ENCODE peak calls at places on chromosomes 5 and 9, in four cellular contexts. Z is osteocyte, X is brain microvascular endothelial cell, A is caudate nucleus. S is an unnamed sample.

GRCh38 chr5:170377027-170377426 is 12.1 kb downstream of the KCNMB1 start:
- DNase-seq in Z (no peak), X (no peak), A (no peak), S (no peak)

GRCh38 chr5:73303139-73304079 is 130.4 kb downstream of the TMEM174 start:
- DNase-seq in Z (no peak), X (no peak), A (no peak), S (no peak)

GRCh38 chr9:119268985-119269384 is 100.2 kb downstream of the BRINP1 start:
- DNase-seq in Z (no peak), X (no peak), A (no peak), S (no peak)

GRCh38 chr9:127492616-127493015 is 41.3 kb downstream of the LRSAM1 start:
- DNase-seq in Z (no peak), X (no peak), A (no peak), S (no peak)

GRCh38 chr9:123622696-123623095 is 266.7 kb downstream of the CRB2 start:
- DNase-seq in Z (no peak), X (no peak), A (no peak), S (no peak)

GRCh38 chr5:53118879-53119278 is 9.3 kb upstream of the MOCS2 start:
- DNase-seq in Z (no peak), X (no peak), A (no peak), S (no peak)

GRCh38 chr5:17340363-17340762 is 122.9 kb downstream of the BASP1 start:
- DNase-seq in Z (no peak), X (no peak), A (no peak), S (no peak)

GRCh38 chr5:8114597-8115266 is 245.8 kb downstream of the MTRR start:
- DNase-seq in Z (no peak), X (no peak), A (no peak), S (no peak)

GRCh38 chr9:34318163-34318790 is 10.8 kb downstream of the KIF24 start:
- DNase-seq in Z (no peak), X (no peak), A (no peak), S (no peak)

GRCh38 chr5:80034962-80035821 is at the start of gene THBS4:
- DNase-seq in Z (no peak), X (no peak), A (no peak), S (no peak)

GRCh38 chr5:100647461-100648230 is 112.5 kb downstream of the FAM174A start:
- DNase-seq in Z (no peak), X (peak; percentile 29), A (no peak), S (no peak)

GRCh38 chr5:78927657-78928282 is 57.3 kb downstream of the ARSB start:
- DNase-seq in Z (no peak), X (peak; percentile 96), A (no peak), S (no peak)

GRCh38 chr9:89455356-89455824 is 42.5 kb downstream of the SEMA4D start:
- DNase-seq in Z (no peak), X (no peak), A (no peak), S (no peak)

GRCh38 chr5:72441094-72441723 is 66.0 kb downstream of the ZNF366 start:
- DNase-seq in Z (no peak), X (peak; percentile 48), A (no peak), S (no peak)

GRCh38 chr5:6083311-6083941 is 294.9 kb downstream of the MED10 start:
- DNase-seq in Z (no peak), X (no peak), A (no peak), S (no peak)

S was measured in NCI-H1092.